ENCODE peak calls at places on chromosomes 13 and 19, in six cellular contexts. One of them, this sample, is unnamed.

GRCh38 chr13:97975280-97975850 is 21.9 kb downstream of the IPO5 start:
- DNase-seq in HCT116: no peak
- DNase-seq in H1: no peak
- DNase-seq in K562: no peak
- DNase-seq in A549: no peak
- DNase-seq in HepG2: no peak
- DNase-seq in this sample: no peak

GRCh38 chr13:95403349-95404140 is 102.3 kb upstream of the ABCC4 start:
- DNase-seq in HCT116: no peak
- DNase-seq in H1: peak
- DNase-seq in K562: no peak
- DNase-seq in A549: no peak
- DNase-seq in HepG2: no peak
- DNase-seq in this sample: no peak

GRCh38 chr13:83019986-83020385 is 862.3 kb downstream of the SLITRK1 start:
- DNase-seq in HCT116: no peak
- DNase-seq in H1: no peak
- DNase-seq in K562: no peak
- DNase-seq in A549: no peak
- DNase-seq in HepG2: no peak
- DNase-seq in this sample: no peak

GRCh38 chr13:43422061-43422460 is 364.7 kb downstream of the ENOX1 start:
- DNase-seq in HCT116: no peak
- DNase-seq in H1: no peak
- DNase-seq in K562: no peak
- DNase-seq in A549: no peak
- DNase-seq in HepG2: no peak
- DNase-seq in this sample: no peak

GRCh38 chr19:32373614-32374295 is 28.3 kb downstream of the ZNF507 start:
- DNase-seq in HCT116: peak
- DNase-seq in H1: no peak
- DNase-seq in K562: peak
- DNase-seq in A549: peak
- DNase-seq in HepG2: peak
- DNase-seq in this sample: peak

GRCh38 chr13:80945328-80945727 is 604.4 kb upstream of the SPRY2 start:
- DNase-seq in HCT116: no peak
- DNase-seq in H1: peak
- DNase-seq in K562: no peak
- DNase-seq in A549: peak
- DNase-seq in HepG2: peak
- DNase-seq in this sample: no peak

GRCh38 chr19:16585808-16586476 is 13.7 kb upstream of the SLC35E1 start:
- DNase-seq in HCT116: no peak
- DNase-seq in H1: no peak
- DNase-seq in K562: no peak
- DNase-seq in A549: no peak
- DNase-seq in HepG2: no peak
- DNase-seq in this sample: peak

GRCh38 chr13:98405690-98406344 is 171.1 kb downstream of the STK24 start:
- DNase-seq in HCT116: no peak
- DNase-seq in H1: no peak
- DNase-seq in K562: no peak
- DNase-seq in A549: no peak
- DNase-seq in HepG2: peak
- DNase-seq in this sample: no peak

GRCh38 chr19:16360738-16361137 is 36.1 kb downstream of the KLF2 start:
- DNase-seq in HCT116: no peak
- DNase-seq in H1: no peak
- DNase-seq in K562: no peak
- DNase-seq in A549: no peak
- DNase-seq in HepG2: no peak
- DNase-seq in this sample: no peak

GRCh38 chr19:6616011-6616410 is 25.1 kb upstream of the CD70 start:
- DNase-seq in HCT116: no peak
- DNase-seq in H1: no peak
- DNase-seq in K562: no peak
- DNase-seq in A549: no peak
- DNase-seq in HepG2: no peak
- DNase-seq in this sample: no peak

GRCh38 chr13:97369269-97369893 is 64.6 kb upstream of the RAP2A start:
- DNase-seq in HCT116: no peak
- DNase-seq in H1: no peak
- DNase-seq in K562: no peak
- DNase-seq in A549: no peak
- DNase-seq in HepG2: no peak
- DNase-seq in this sample: no peak

GRCh38 chr19:41351339-41352245 is 2.1 kb downstream of the TGFB1 start:
- DNase-seq in HCT116: no peak
- DNase-seq in H1: no peak
- DNase-seq in K562: peak
- DNase-seq in A549: no peak
- DNase-seq in HepG2: no peak
- DNase-seq in this sample: peak

GRCh38 chr19:46296722-46297431 is at the start of gene HIF3A:
- DNase-seq in HCT116: no peak
- DNase-seq in H1: peak
- DNase-seq in K562: peak
- DNase-seq in A549: no peak
- DNase-seq in HepG2: no peak
- DNase-seq in this sample: no peak

GRCh38 chr19:5903054-5903501 is 512 bp downstream of the NDUFA11 start:
- DNase-seq in HCT116: no peak
- DNase-seq in H1: no peak
- DNase-seq in K562: peak
- DNase-seq in A549: no peak
- DNase-seq in HepG2: no peak
- DNase-seq in this sample: peak

GRCh38 chr19:17164644-17165043 is 50.5 kb upstream of the USE1 start:
- DNase-seq in HCT116: no peak
- DNase-seq in H1: no peak
- DNase-seq in K562: no peak
- DNase-seq in A549: no peak
- DNase-seq in HepG2: no peak
- DNase-seq in this sample: no peak

GRCh38 chr13:75482070-75482819 is at the start of gene TBC1D4:
- DNase-seq in HCT116: peak
- DNase-seq in H1: peak
- DNase-seq in K562: peak
- DNase-seq in A549: peak
- DNase-seq in HepG2: peak
- DNase-seq in this sample: peak
- TF ChIP-seq RAD21 in HCT116: peak
- TF ChIP-seq RAD21 in H1: peak
- TF ChIP-seq RAD21 in K562: peak
- TF ChIP-seq RAD21 in A549: peak
- TF ChIP-seq RAD21 in HepG2: peak
- TF ChIP-seq RAD21 in this sample: peak

DNA sequence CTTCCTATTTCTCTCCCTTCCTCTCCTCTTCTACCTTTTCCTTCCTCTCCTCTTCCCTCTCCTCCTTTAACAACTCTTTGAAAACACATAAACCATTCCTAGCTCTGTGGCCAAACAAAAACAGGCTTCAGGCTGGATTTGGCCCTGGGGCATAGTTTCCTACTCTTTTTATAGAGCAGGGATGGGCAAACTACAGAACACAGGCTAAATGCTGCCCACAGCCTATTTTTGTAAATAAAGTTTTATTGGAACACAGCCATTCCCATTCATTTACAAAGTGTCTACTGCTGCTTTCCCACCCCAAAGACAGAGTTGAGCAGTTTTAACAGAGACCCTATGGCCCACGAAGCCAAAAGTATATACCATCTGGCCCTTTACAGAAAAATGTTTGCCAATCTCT is 35.4 kb downstream of the LHFPL6 start:
- DNase-seq in HCT116: no peak
- DNase-seq in H1: no peak
- DNase-seq in K562: no peak
- DNase-seq in A549: no peak
- DNase-seq in HepG2: no peak
- DNase-seq in this sample: no peak
- TF ChIP-seq POLR2A in HCT116: no peak
- TF ChIP-seq POLR2A in H1: no peak
- TF ChIP-seq POLR2A in K562: no peak
- TF ChIP-seq POLR2A in A549: no peak
- TF ChIP-seq POLR2A in HepG2: no peak
- TF ChIP-seq POLR2A in this sample: no peak

GRCh38 chr19:35135389-35135909 is 590 bp upstream of the LGI4 start:
- DNase-seq in HCT116: peak
- DNase-seq in H1: no peak
- DNase-seq in K562: peak
- DNase-seq in A549: peak
- DNase-seq in HepG2: peak
- DNase-seq in this sample: peak
- TF ChIP-seq RAD21 in HCT116: peak
- TF ChIP-seq RAD21 in H1: peak
- TF ChIP-seq RAD21 in K562: peak
- TF ChIP-seq RAD21 in A549: peak
- TF ChIP-seq RAD21 in HepG2: peak
- TF ChIP-seq RAD21 in this sample: peak

GRCh38 chr19:47760632-47760999 is 15.3 kb downstream of the NOP53 start:
- DNase-seq in HCT116: no peak
- DNase-seq in H1: no peak
- DNase-seq in K562: no peak
- DNase-seq in A549: no peak
- DNase-seq in HepG2: no peak
- DNase-seq in this sample: no peak
- TF ChIP-seq POLR2A in HCT116: no peak
- TF ChIP-seq POLR2A in H1: peak
- TF ChIP-seq POLR2A in K562: peak
- TF ChIP-seq POLR2A in A549: no peak
- TF ChIP-seq POLR2A in HepG2: no peak
- TF ChIP-seq POLR2A in this sample: no peak